ENCODE peak calls at places on chromosomes 12 and 14, in six cellular contexts. I, E, S, A, Z and D are unnamed samples.

GRCh38 chr14:104781271-104782077 is 14.1 kb downstream of the AKT1 start:
- DNase-seq in Z (no peak), I (no peak), E (no peak), A (no peak), S (no peak), D (no peak)

GRCh38 chr14:36020120-36021029 is 156.1 kb downstream of the PTCSC3 start:
- DNase-seq in A (no peak), Z (no peak), I (no peak), E (no peak), S (no peak), D (no peak)

GRCh38 chr14:33404964-33405574 is 466.4 kb downstream of the NPAS3 start:
- DNase-seq in A (no peak), I (no peak), S (no peak), E (no peak), Z (no peak), D (no peak)

GRCh38 chr14:77544571-77544970 is 46.0 kb upstream of the ISM2 start:
- DNase-seq in Z (no peak), A (no peak), E (no peak), S (no peak), I (no peak), D (no peak)

GRCh38 chr12:470133-470532 is 10.4 kb downstream of the B4GALNT3 start:
- DNase-seq in E (no peak), Z (no peak), S (no peak), A (no peak), I (no peak), D (no peak)

GRCh38 chr14:65461730-65462129 is 49.2 kb downstream of the FUT8 start:
- DNase-seq in I (no peak), Z (no peak), S (no peak), A (peak), E (no peak), D (no peak)

GRCh38 chr12:70052931-70053497 is 190.2 kb upstream of the CNOT2 start:
- DNase-seq in I (peak), A (no peak), S (no peak), Z (peak), E (peak), D (peak)

GRCh38 chr12:15636060-15636890 is 152.9 kb downstream of the EPS8 start:
- DNase-seq in I (no peak), Z (no peak), A (no peak), E (no peak), S (no peak), D (no peak)

GRCh38 chr14:69046468-69046867 is 67.4 kb upstream of the ACTN1 start:
- DNase-seq in A (no peak), E (no peak), S (no peak), I (no peak), Z (no peak), D (peak)

GRCh38 chr12:77767756-77768343 is 62.8 kb upstream of the NAV3 start:
- DNase-seq in A (no peak), S (no peak), I (no peak), Z (no peak), E (no peak), D (no peak)

GRCh38 chr12:122687091-122687490 is 16.1 kb downstream of the HCAR2 start:
- DNase-seq in S (no peak), E (no peak), A (no peak), I (no peak), Z (no peak), D (peak)

GRCh38 chr12:106285993-106286392 is 16.5 kb upstream of the TCP11L2 start:
- DNase-seq in S (no peak), Z (no peak), A (no peak), I (no peak), E (no peak), D (no peak)

GRCh38 chr12:14418526-14418925 is 53.0 kb downstream of the ATF7IP start:
- DNase-seq in I (no peak), A (no peak), S (no peak), E (no peak), Z (no peak), D (peak)

GRCh38 chr14:51999084-51999483 is 9.7 kb downstream of the RTRAF start:
- DNase-seq in S (no peak), I (no peak), Z (no peak), A (no peak), E (no peak), D (peak)

GRCh38 chr12:45343269-45344051 is 127.6 kb downstream of the ANO6 start:
- DNase-seq in E (peak), Z (peak), S (no peak), A (no peak), I (no peak), D (peak)

GRCh38 chr12:116432321-116432750 is 126.8 kb upstream of the MAP1LC3B2 start:
- DNase-seq in A (no peak), I (no peak), E (no peak), Z (no peak), S (no peak), D (peak)

GRCh38 chr14:71524321-71524982 is 407.8 kb upstream of the RGS6 start:
- DNase-seq in I (no peak), Z (no peak), A (peak), S (no peak), E (no peak), D (no peak)

GRCh38 chr12:21526053-21526452 is at the start of gene SPX:
- DNase-seq in E (no peak), Z (peak), I (no peak), A (no peak), S (no peak), D (peak)

GRCh38 chr12:55818886-55819285 is 1.0 kb downstream of the ORMDL2 start:
- DNase-seq in A (no peak), S (no peak), I (no peak), Z (no peak), E (no peak), D (peak)

GRCh38 chr12:133227281-133227852 is 8.3 kb downstream of the ANHX start:
- DNase-seq in I (no peak), E (no peak), Z (no peak), S (no peak), A (no peak), D (no peak)

GRCh38 chr12:75706786-75707605 is 195.6 kb upstream of the KRR1 start:
- DNase-seq in S (no peak), E (peak), Z (no peak), A (no peak), I (no peak), D (peak)

GRCh38 chr12:88111074-88111652 is 30.7 kb downstream of the CEP290 start:
- DNase-seq in A (peak), S (no peak), E (no peak), Z (peak), I (peak), D (peak)

GRCh38 chr12:51695241-51696010 is 104.4 kb downstream of the SCN8A start:
- DNase-seq in A (no peak), E (no peak), Z (no peak), I (no peak), S (no peak), D (peak)

GRCh38 chr12:45284096-45284901 is 68.4 kb downstream of the ANO6 start:
- DNase-seq in A (no peak), Z (peak), S (no peak), I (no peak), E (no peak), D (peak)

GRCh38 chr12:79964100-79964627 is 29.3 kb upstream of the PPP1R12A start:
- DNase-seq in I (no peak), S (no peak), Z (no peak), E (no peak), A (no peak), D (no peak)

GRCh38 chr12:38289396-38289795 is 27.2 kb upstream of the ALG10B start:
- DNase-seq in S (no peak), E (no peak), A (no peak), I (no peak), Z (no peak), D (no peak)

DNA sequence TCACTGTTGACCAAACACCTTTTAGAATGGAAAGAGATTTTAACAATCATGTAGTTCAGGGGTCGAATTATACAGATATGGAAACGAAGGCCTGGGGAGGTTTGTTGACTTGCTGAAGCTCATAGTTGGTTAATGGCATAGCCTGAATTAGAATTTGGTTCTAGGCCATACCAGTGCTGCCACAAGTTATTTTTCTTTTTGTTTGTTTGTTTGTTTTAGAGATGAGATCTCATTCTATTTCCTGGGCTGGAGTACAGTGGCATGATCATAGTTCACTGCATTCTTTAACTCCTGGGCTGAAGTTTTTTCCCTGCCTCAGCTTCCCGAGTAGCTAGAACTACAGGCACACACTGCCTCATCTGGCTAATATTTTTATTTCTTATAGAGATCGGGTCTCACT is 25.4 kb upstream of the ALG10B start:
- DNase-seq in I (no peak), A (no peak), E (no peak), Z (no peak), S (no peak), D (no peak)
- H3K9ac ChIP-seq in I (no peak), A (no peak), E (no peak), Z (no peak), S (no peak), D (no peak)

GRCh38 chr12:2552000-2552399 is 242.8 kb upstream of the FKBP4 start:
- DNase-seq in A (no peak), S (no peak), I (no peak), E (no peak), Z (no peak), D (no peak)

GRCh38 chr12:2551514-2551913 is 243.3 kb upstream of the FKBP4 start:
- DNase-seq in A (no peak), I (no peak), S (no peak), E (no peak), Z (no peak), D (no peak)

GRCh38 chr12:2553388-2554126 is 241.2 kb upstream of the FKBP4 start:
- DNase-seq in I (no peak), A (no peak), S (no peak), E (no peak), Z (no peak), D (no peak)

GRCh38 chr12:2557589-2557988 is 237.2 kb upstream of the FKBP4 start:
- DNase-seq in Z (no peak), E (no peak), A (no peak), I (no peak), S (no peak), D (no peak)

DNA sequence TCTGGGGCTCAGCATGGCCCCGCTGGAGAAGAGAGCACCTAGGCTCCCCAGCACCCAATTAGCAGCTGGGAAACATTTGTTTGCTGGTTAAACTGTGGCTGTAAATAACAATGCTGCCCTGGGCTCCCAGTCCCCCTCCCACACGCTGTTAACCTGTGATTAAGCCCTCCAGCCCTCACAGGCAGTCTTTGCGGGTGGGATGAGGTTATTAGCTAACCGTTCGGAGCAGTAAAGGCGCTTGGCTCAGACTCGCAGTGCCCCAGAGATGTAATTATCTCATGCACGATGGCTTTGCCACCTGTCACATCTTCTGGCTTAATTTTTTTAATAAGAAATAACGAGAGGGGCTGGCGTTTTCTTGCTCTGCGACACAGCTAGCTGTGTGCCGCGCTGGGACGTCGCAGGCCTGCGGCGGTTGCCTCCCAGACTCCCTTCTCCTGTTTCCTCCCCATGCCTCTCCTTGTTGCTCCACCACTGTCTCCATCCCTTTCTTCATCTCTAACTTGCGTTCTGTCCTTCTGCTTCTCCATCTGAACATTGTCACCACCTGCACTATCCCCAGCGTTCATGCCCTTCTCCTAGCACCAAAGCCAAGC is 239.2 kb upstream of the FKBP4 start:
- DNase-seq in E (no peak), A (no peak), Z (no peak), S (no peak), I (no peak), D (no peak)
- TF ChIP-seq CEBPB in E (no peak), A (no peak), Z (no peak), S (no peak), I (no peak), D (no peak)

GRCh38 chr14:59276235-59276634 is 87.8 kb downstream of the DAAM1 start:
- DNase-seq in E (no peak), S (no peak), I (no peak), Z (no peak), A (no peak), D (no peak)

GRCh38 chr14:59280961-59281360 is 92.5 kb downstream of the DAAM1 start:
- DNase-seq in A (no peak), I (no peak), S (no peak), E (no peak), Z (no peak), D (no peak)

GRCh38 chr14:59277659-59278058 is 89.2 kb downstream of the DAAM1 start:
- DNase-seq in I (no peak), Z (no peak), E (peak), S (no peak), A (no peak), D (no peak)

GRCh38 chr14:59275668-59276067 is 87.2 kb downstream of the DAAM1 start:
- DNase-seq in I (peak), E (peak), Z (peak), S (no peak), A (peak), D (peak)

DNA sequence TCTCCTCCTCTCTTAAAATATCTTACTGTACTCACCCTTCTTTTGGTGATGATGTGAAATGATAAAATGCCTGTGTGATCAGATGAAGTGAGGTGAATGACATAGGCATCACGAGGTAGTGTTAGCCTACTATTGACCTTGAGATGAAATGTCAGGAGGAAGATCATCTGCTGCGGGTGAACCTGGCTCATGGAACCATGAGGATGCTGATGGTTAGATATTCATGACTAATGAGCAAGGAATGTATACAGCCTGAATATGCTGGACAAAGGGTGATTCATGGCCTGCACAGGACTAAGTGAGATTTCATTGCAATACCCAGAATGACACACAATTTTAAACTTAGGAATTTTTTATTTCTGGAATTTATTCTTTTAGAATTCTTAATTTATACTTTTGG is 89.6 kb downstream of the DAAM1 start:
- DNase-seq in S (no peak), A (no peak), I (peak), Z (peak), E (peak), D (peak)
- H3K9ac ChIP-seq in S (no peak), A (no peak), I (no peak), Z (no peak), E (no peak), D (no peak)

GRCh38 chr12:113990548-113991223 is 24.6 kb upstream of the RBM19 start:
- DNase-seq in Z (peak), I (no peak), A (no peak), E (no peak), S (no peak), D (no peak)
- TF ChIP-seq CEBPB in Z (no peak), I (no peak), A (no peak), E (no peak), S (no peak), D (no peak)

GRCh38 chr12:120262852-120263724 is 2.4 kb downstream of the PXN start:
- DNase-seq in S (no peak), Z (no peak), A (no peak), E (no peak), I (no peak), D (no peak)

GRCh38 chr12:120264086-120264485 is 1.4 kb downstream of the PXN start:
- DNase-seq in Z (no peak), E (no peak), S (no peak), I (no peak), A (no peak), D (no peak)

GRCh38 chr12:120265203-120265482 is 387 bp downstream of the PXN start:
- DNase-seq in S (no peak), A (no peak), Z (no peak), I (no peak), E (no peak), D (no peak)

GRCh38 chr12:120264511-120265202 is 873 bp downstream of the PXN start:
- DNase-seq in I (no peak), S (no peak), Z (no peak), E (no peak), A (no peak), D (no peak)

DNA sequence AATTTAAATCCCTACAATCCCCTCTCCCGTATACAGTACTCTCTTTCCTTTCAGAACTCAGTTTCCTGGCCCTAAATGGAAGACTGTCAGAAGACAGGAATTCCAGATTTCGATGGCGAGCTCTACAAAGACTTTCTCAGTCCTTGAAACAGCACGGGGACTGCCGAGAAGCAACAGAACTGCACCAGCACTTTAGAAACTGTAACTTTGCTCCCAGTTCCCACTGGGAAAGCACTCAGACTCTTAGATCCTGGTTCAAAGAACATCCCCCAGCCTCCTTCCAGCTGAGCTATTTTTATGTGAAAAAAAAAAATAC is 1.8 kb downstream of the PXN start:
- DNase-seq in Z (no peak), E (no peak), A (no peak), S (no peak), I (no peak), D (no peak)
- H3K9ac ChIP-seq in Z (peak), E (no peak), A (no peak), S (no peak), I (peak), D (peak)